ENCODE peak calls at places on chromosomes 1 and 21, in four cellular contexts. Y is effector memory CD4-positive, alpha-beta T cell; R is heart right ventricle; F is right atrium auricular region. C is an unnamed sample.

GRCh38 chr1:56446531-56447098 is 132.7 kb downstream of the PLPP3 start:
- DNase-seq in Y (no peak), R (peak), F (peak), C (peak)

GRCh38 chr1:1309525-1310385 is 1.4 kb downstream of the PUSL1 start:
- DNase-seq in Y (no peak), R (no peak), F (no peak), C (no peak)

GRCh38 chr1:209873067-209873810 is 45.5 kb downstream of the UTP25 start:
- DNase-seq in Y (no peak), R (no peak), F (no peak), C (no peak)

GRCh38 chr21:45995686-45996179 is 14.2 kb downstream of the COL6A1 start:
- DNase-seq in Y (no peak), R (peak), F (peak), C (no peak)

GRCh38 chr21:26865857-26866256 is 20.6 kb upstream of the ADAMTS1 start:
- DNase-seq in Y (no peak), R (no peak), F (no peak), C (no peak)

GRCh38 chr21:39083377-39084008 is 99.8 kb downstream of the PSMG1 start:
- DNase-seq in Y (no peak), R (no peak), F (no peak), C (peak)

GRCh38 chr21:29376556-29376955 is 77.8 kb downstream of the BACH1 start:
- DNase-seq in Y (peak), R (peak), F (no peak), C (peak)

GRCh38 chr21:35019631-35020032 is 29.5 kb downstream of the RUNX1 start:
- DNase-seq in Y (no peak), R (no peak), F (no peak), C (no peak)

GRCh38 chr1:225877570-225877969 is 4.6 kb downstream of the TMEM63A start:
- DNase-seq in Y (no peak), R (peak), F (peak), C (peak)

GRCh38 chr1:154862927-154863701 is 7.0 kb downstream of the KCNN3 start:
- DNase-seq in Y (no peak), R (no peak), F (no peak), C (no peak)

GRCh38 chr1:235642943-235643371 is 6.6 kb downstream of the GNG4 start:
- DNase-seq in Y (no peak), R (no peak), F (no peak), C (no peak)

GRCh38 chr1:220761688-220762427 is 13.7 kb downstream of the MTARC2 start:
- DNase-seq in Y (no peak), R (no peak), F (no peak), C (no peak)

GRCh38 chr1:223031690-223032601 is 111.1 kb downstream of the TLR5 start:
- DNase-seq in Y (no peak), R (peak), F (peak), C (peak)

GRCh38 chr1:161068306-161069200 is 1.1 kb downstream of the ARHGAP30 start:
- DNase-seq in Y (peak), R (peak), F (peak), C (peak)

GRCh38 chr1:165841582-165842362 is 14.4 kb downstream of the UCK2 start:
- DNase-seq in Y (no peak), R (no peak), F (no peak), C (no peak)

GRCh38 chr1:180614746-180615145 is 17.1 kb upstream of the XPR1 start:
- DNase-seq in Y (no peak), R (no peak), F (no peak), C (no peak)

GRCh38 chr1:109208431-109208830 is 5.3 kb upstream of the SARS1 start:
- DNase-seq in Y (no peak), R (no peak), F (no peak), C (no peak)

GRCh38 chr1:84632975-84633427 is 57.3 kb downstream of the SSX2IP start:
- DNase-seq in Y (no peak), R (no peak), F (no peak), C (no peak)

GRCh38 chr1:20426923-20427322 is 59.1 kb downstream of the CAMK2N1 start:
- DNase-seq in Y (no peak), R (no peak), F (no peak), C (no peak)

GRCh38 chr1:7645751-7646048 is 125.4 kb upstream of the VAMP3 start:
- DNase-seq in Y (no peak), R (no peak), F (no peak), C (no peak)

GRCh38 chr1:230254265-230254664 is 171.9 kb downstream of the PGBD5 start:
- DNase-seq in Y (no peak), R (no peak), F (no peak), C (no peak)

GRCh38 chr1:37765937-37766664 is 1.2 kb upstream of the EPHA10 start:
- DNase-seq in Y (no peak), R (no peak), F (no peak), C (no peak)

DNA sequence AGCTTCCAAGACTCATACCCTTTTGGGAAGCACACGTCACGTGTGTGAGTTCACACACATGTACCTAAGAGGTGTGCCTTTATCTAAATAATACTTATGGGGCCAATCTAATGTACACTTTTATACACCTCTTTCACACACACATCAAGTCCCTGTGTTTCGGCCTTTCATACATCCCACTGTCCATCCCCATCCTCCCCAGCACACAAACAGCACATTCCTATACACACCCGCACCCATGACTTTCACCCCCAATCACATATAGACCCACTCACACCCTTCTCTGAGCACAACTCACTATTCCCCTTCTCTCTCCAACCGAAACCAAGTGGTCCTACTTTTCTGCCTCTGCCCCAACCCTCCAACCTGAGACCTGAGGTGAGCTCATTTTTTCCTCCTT is 3.5 kb downstream of the MEX3A start:
- DNase-seq in Y (no peak), R (no peak), F (no peak), C (no peak)
- H3K27ac ChIP-seq in Y (no peak), R (no peak), F (no peak), C (no peak)

GRCh38 chr1:201515895-201516294 is 9.0 kb upstream of the CSRP1 start:
- DNase-seq in Y (no peak), R (no peak), F (no peak), C (no peak)
- H3K27ac ChIP-seq in Y (no peak), R (no peak), F (no peak), C (no peak)

GRCh38 chr1:207844374-207844773 is 66.6 kb downstream of the CD34 start:
- DNase-seq in Y (no peak), R (no peak), F (no peak), C (no peak)

GRCh38 chr1:207848234-207848633 is 62.7 kb downstream of the CD34 start:
- DNase-seq in Y (no peak), R (peak), F (peak), C (no peak)

GRCh38 chr1:207849016-207849415 is 61.9 kb downstream of the CD34 start:
- DNase-seq in Y (no peak), R (no peak), F (no peak), C (no peak)

GRCh38 chr1:207845109-207845508 is 65.8 kb downstream of the CD34 start:
- DNase-seq in Y (no peak), R (no peak), F (no peak), C (peak)

GRCh38 chr1:207847116-207847515 is 63.8 kb downstream of the CD34 start:
- DNase-seq in Y (no peak), R (no peak), F (no peak), C (no peak)
- H3K27ac ChIP-seq in Y (no peak), R (peak), F (no peak), C (no peak)

DNA sequence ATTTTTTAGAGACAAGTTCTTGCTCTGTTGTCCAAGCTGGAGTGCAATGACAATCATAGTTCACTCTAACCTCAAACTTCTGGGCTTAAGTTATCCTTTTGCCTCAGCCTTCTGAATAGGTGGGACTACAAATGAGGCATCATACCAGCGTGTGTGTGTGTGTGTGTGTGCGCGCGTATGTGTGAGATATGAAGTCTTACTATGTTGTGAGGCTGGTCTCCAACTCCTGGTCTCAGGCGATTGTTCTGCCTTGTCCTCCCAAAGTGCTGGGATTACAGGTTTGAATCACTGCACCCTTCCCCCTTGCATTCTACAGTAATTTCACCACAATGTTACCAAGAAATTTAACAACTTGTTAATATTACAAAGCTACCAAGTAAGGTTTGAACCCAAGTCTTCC is 688 bp upstream of the GBP2 start:
- DNase-seq in Y (no peak), R (no peak), F (no peak), C (no peak)
- H3K27ac ChIP-seq in Y (peak), R (peak), F (peak), C (peak)

DNA sequence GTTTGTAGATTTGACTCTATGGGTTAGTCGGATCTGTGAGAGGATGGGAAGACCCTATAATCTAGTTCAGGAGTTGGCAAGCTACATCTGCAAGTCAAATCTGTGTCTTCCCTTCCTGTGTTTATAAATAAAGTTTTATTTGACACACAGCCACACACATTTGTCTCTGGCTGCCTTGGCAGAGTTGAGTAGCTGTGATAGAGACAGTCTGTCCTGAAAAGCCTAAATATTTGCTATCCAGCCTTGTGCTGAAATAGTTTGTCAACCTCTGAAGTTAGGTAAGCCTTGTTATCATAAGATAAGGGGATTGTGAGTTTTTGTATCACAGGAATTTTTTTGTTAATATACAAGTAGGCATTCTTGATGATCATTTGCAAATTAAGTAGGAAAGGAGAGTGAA is 136.8 kb downstream of the NOS1AP start:
- DNase-seq in Y (no peak), R (no peak), F (no peak), C (no peak)
- H3K27ac ChIP-seq in Y (no peak), R (no peak), F (no peak), C (no peak)

GRCh38 chr1:77280962-77281361 is 857 bp upstream of the AK5 start:
- DNase-seq in Y (no peak), R (no peak), F (no peak), C (no peak)

GRCh38 chr1:77281491-77282186 is at the start of gene AK5:
- DNase-seq in Y (no peak), R (no peak), F (no peak), C (peak)

GRCh38 chr1:77283701-77284425 is 2.0 kb downstream of the AK5 start:
- DNase-seq in Y (no peak), R (no peak), F (no peak), C (no peak)

GRCh38 chr1:77282187-77282865 is 507 bp downstream of the AK5 start:
- DNase-seq in Y (no peak), R (no peak), F (no peak), C (no peak)

GRCh38 chr1:77282866-77283539 is 1.2 kb downstream of the AK5 start:
- DNase-seq in Y (no peak), R (no peak), F (no peak), C (no peak)
- H3K27ac ChIP-seq in Y (no peak), R (no peak), F (no peak), C (no peak)